ENCODE peak calls at places on chromosomes 3 and 15, in seven cellular contexts. One of them, this sample, is unnamed.

GRCh38 chr15:33125883-33126535 is 68.5 kb downstream of the FMN1 start:
- DNase-seq in stomach: no peak
- DNase-seq in GM23338: no peak
- DNase-seq in breast epithelium: no peak
- DNase-seq in upper lobe of left lung: no peak
- DNase-seq in HL-60: no peak
- DNase-seq in GM12878: no peak
- DNase-seq in this sample: no peak

GRCh38 chr3:149449799-149450198 is 24.7 kb upstream of the TM4SF4 start:
- DNase-seq in GM23338: peak; percentile 20
- DNase-seq in GM12878: no peak
- DNase-seq in stomach: no peak
- DNase-seq in upper lobe of left lung: no peak
- DNase-seq in HL-60: no peak
- DNase-seq in breast epithelium: no peak
- DNase-seq in this sample: peak; percentile 57

GRCh38 chr3:33636125-33636855 is 81.8 kb downstream of the CLASP2 start:
- DNase-seq in breast epithelium: no peak
- DNase-seq in HL-60: peak; percentile 30
- DNase-seq in upper lobe of left lung: no peak
- DNase-seq in stomach: no peak
- DNase-seq in GM23338: peak; percentile 86
- DNase-seq in GM12878: no peak
- DNase-seq in this sample: no peak

GRCh38 chr3:172982731-172983364 is 158.2 kb downstream of the SPATA16 start:
- DNase-seq in upper lobe of left lung: no peak
- DNase-seq in HL-60: no peak
- DNase-seq in GM12878: no peak
- DNase-seq in stomach: no peak
- DNase-seq in GM23338: peak; percentile 29
- DNase-seq in breast epithelium: no peak
- DNase-seq in this sample: no peak

GRCh38 chr15:80712956-80713355 is 17.8 kb downstream of the ABHD17C start:
- DNase-seq in breast epithelium: no peak
- DNase-seq in stomach: no peak
- DNase-seq in GM23338: no peak
- DNase-seq in GM12878: no peak
- DNase-seq in HL-60: no peak
- DNase-seq in upper lobe of left lung: no peak
- DNase-seq in this sample: no peak

GRCh38 chr3:38497026-38497425 is 886 bp downstream of the EXOG start:
- DNase-seq in HL-60: no peak
- DNase-seq in GM23338: no peak
- DNase-seq in breast epithelium: no peak
- DNase-seq in upper lobe of left lung: no peak
- DNase-seq in GM12878: no peak
- DNase-seq in stomach: no peak
- DNase-seq in this sample: no peak

GRCh38 chr3:150922611-150923010 is 17.4 kb upstream of the MINDY4B start:
- DNase-seq in breast epithelium: no peak
- DNase-seq in GM12878: no peak
- DNase-seq in stomach: no peak
- DNase-seq in HL-60: no peak
- DNase-seq in GM23338: peak; percentile 84
- DNase-seq in upper lobe of left lung: no peak
- DNase-seq in this sample: no peak

GRCh38 chr3:147483578-147483977 is 74.4 kb downstream of the ZIC1 start:
- DNase-seq in breast epithelium: no peak
- DNase-seq in GM23338: no peak
- DNase-seq in HL-60: no peak
- DNase-seq in stomach: no peak
- DNase-seq in upper lobe of left lung: no peak
- DNase-seq in GM12878: no peak
- DNase-seq in this sample: no peak

GRCh38 chr3:126209741-126210140 is 29.4 kb upstream of the ALDH1L1 start:
- DNase-seq in GM12878: no peak
- DNase-seq in breast epithelium: no peak
- DNase-seq in upper lobe of left lung: peak; percentile 6
- DNase-seq in stomach: no peak
- DNase-seq in GM23338: no peak
- DNase-seq in HL-60: no peak
- DNase-seq in this sample: no peak

GRCh38 chr3:69451594-69451993 is 65.7 kb upstream of the FRMD4B start:
- DNase-seq in upper lobe of left lung: no peak
- DNase-seq in stomach: no peak
- DNase-seq in breast epithelium: no peak
- DNase-seq in GM12878: no peak
- DNase-seq in HL-60: no peak
- DNase-seq in GM23338: peak; percentile 21
- DNase-seq in this sample: no peak

GRCh38 chr3:124877617-124878016 is 9.5 kb downstream of the ITGB5 start:
- DNase-seq in GM23338: no peak
- DNase-seq in breast epithelium: no peak
- DNase-seq in HL-60: no peak
- DNase-seq in stomach: no peak
- DNase-seq in GM12878: no peak
- DNase-seq in upper lobe of left lung: no peak
- DNase-seq in this sample: no peak

GRCh38 chr3:124881976-124882697 is 5.0 kb downstream of the ITGB5 start:
- DNase-seq in breast epithelium: no peak
- DNase-seq in stomach: no peak
- DNase-seq in upper lobe of left lung: no peak
- DNase-seq in HL-60: no peak
- DNase-seq in GM23338: no peak
- DNase-seq in GM12878: no peak
- DNase-seq in this sample: no peak

GRCh38 chr3:124878561-124879394 is 8.4 kb downstream of the ITGB5 start:
- DNase-seq in stomach: no peak
- DNase-seq in HL-60: no peak
- DNase-seq in GM12878: no peak
- DNase-seq in upper lobe of left lung: no peak
- DNase-seq in GM23338: no peak
- DNase-seq in breast epithelium: peak; percentile 65
- DNase-seq in this sample: peak; percentile 94

GRCh38 chr3:124882749-124883148 is 4.4 kb downstream of the ITGB5 start:
- DNase-seq in upper lobe of left lung: no peak
- DNase-seq in breast epithelium: no peak
- DNase-seq in stomach: no peak
- DNase-seq in GM12878: no peak
- DNase-seq in GM23338: peak; percentile 42
- DNase-seq in HL-60: no peak
- DNase-seq in this sample: no peak

GRCh38 chr3:124879395-124879723 is 7.8 kb downstream of the ITGB5 start:
- DNase-seq in GM23338: no peak
- DNase-seq in breast epithelium: no peak
- DNase-seq in upper lobe of left lung: no peak
- DNase-seq in stomach: no peak
- DNase-seq in HL-60: no peak
- DNase-seq in GM12878: no peak
- DNase-seq in this sample: no peak
- H3K27ac ChIP-seq in GM23338: no peak overlapping the region
- H3K27ac ChIP-seq in breast epithelium: peak overlapping the region; percentile 78
- H3K27ac ChIP-seq in upper lobe of left lung: peak overlapping the region; percentile 63
- H3K27ac ChIP-seq in stomach: peak overlapping the region; percentile 57
- H3K27ac ChIP-seq in HL-60: no peak overlapping the region
- H3K27ac ChIP-seq in GM12878: no peak overlapping the region
- H3K27ac ChIP-seq in this sample: peak overlapping the region; percentile 82

GRCh38 chr3:16391936-16392536 is 121.5 kb downstream of the RFTN1 start:
- DNase-seq in GM23338: no peak
- DNase-seq in GM12878: no peak
- DNase-seq in upper lobe of left lung: no peak
- DNase-seq in breast epithelium: no peak
- DNase-seq in HL-60: no peak
- DNase-seq in stomach: no peak
- DNase-seq in this sample: no peak
- TF ChIP-seq POLR2AphosphoS5 in GM23338: no peak
- TF ChIP-seq POLR2AphosphoS5 in GM12878: no peak
- TF ChIP-seq POLR2AphosphoS5 in upper lobe of left lung: no peak
- TF ChIP-seq POLR2AphosphoS5 in breast epithelium: no peak
- TF ChIP-seq POLR2AphosphoS5 in HL-60: no peak
- TF ChIP-seq POLR2AphosphoS5 in stomach: no peak
- TF ChIP-seq POLR2AphosphoS5 in this sample: peak; percentile 16

DNA sequence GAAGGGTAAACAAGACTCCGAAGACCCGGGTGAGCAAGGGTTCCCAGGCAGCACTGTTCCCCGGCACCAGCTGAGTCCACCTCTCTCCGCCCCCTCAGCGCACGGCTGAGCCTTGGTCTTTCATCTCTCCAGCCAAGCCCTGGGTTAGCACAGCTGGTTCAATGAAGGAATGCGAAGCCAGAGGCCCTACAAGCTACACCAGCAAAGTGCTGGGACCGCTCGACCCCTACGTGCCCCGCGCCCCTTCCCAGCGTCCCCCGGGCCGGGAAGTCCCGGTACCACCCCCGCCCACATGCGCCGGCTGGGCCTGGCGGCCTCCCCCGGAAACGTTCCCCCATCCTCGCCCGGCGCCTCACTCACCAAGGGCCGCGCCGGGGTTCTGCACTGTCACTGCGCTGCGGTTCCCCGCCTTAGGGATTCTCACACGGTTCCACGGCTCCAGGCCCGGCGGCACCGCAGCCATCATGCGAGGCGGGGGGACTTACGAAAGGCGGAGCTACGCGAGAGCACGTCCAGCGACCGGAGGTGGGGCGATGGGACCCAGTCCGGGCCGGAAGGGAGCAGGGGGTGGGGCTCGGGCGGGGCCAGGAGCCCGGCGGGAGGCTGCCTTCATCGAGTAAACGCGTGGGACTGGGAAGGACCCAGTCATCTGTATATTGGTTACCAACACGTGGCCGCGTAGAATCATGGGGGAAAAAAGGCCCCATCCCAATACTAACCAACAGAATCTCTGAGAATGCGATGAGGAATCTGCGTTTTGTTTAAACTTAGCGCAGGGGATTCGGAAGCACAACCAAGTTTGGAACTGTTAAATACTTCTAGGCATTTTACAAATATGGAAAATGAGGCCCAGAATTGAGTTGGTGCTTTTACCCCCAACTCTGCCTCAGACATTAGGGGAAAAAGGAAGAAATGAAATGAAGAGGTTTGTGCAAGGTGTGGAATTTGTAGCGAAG is 28.7 kb downstream of the GTPBP8 start:
- DNase-seq in stomach: peak; percentile 89
- DNase-seq in GM23338: peak; percentile 97
- DNase-seq in breast epithelium: peak; percentile 82
- DNase-seq in HL-60: peak; percentile 88
- DNase-seq in upper lobe of left lung: peak; percentile 95
- DNase-seq in GM12878: peak; percentile 67
- DNase-seq in this sample: peak; percentile 98
- H3K27ac ChIP-seq in stomach: peak overlapping the region; percentile 95
- H3K27ac ChIP-seq in GM23338: peak overlapping the region; percentile 93
- H3K27ac ChIP-seq in breast epithelium: peak overlapping the region; percentile 98
- H3K27ac ChIP-seq in HL-60: peak overlapping the region; percentile 85
- H3K27ac ChIP-seq in upper lobe of left lung: peak overlapping the region; percentile 91
- H3K27ac ChIP-seq in GM12878: peak overlapping the region; percentile 86
- H3K27ac ChIP-seq in this sample: peak overlapping the region; percentile 97

GRCh38 chr3:73069775-73070444 is 8.5 kb downstream of the EBLN2 start:
- DNase-seq in GM23338: no peak
- DNase-seq in stomach: no peak
- DNase-seq in GM12878: no peak
- DNase-seq in breast epithelium: no peak
- DNase-seq in HL-60: no peak
- DNase-seq in upper lobe of left lung: no peak
- DNase-seq in this sample: no peak
- TF ChIP-seq POLR2AphosphoS5 in GM23338: no peak
- TF ChIP-seq POLR2AphosphoS5 in stomach: no peak
- TF ChIP-seq POLR2AphosphoS5 in GM12878: peak; percentile 32
- TF ChIP-seq POLR2AphosphoS5 in breast epithelium: no peak
- TF ChIP-seq POLR2AphosphoS5 in HL-60: no peak
- TF ChIP-seq POLR2AphosphoS5 in upper lobe of left lung: no peak
- TF ChIP-seq POLR2AphosphoS5 in this sample: no peak

This sample was measured in esophagus muscularis mucosa.